ENCODE peak calls at places on chromosomes 1 and 21, in five cellular contexts. One of them, this sample, is unnamed.

GRCh38 chr1:194512957-194513356 is 1326.5 kb upstream of the B3GALT2 start:
- DNase-seq in ovary: no peak
- DNase-seq in CD8-positive, alpha-beta T cell: no peak
- DNase-seq in GM13977: no peak
- DNase-seq in mesothelial cell of epicardium: no peak
- DNase-seq in this sample: no peak

GRCh38 chr1:239719642-239720258 is 333.4 kb downstream of the CHRM3 start:
- DNase-seq in mesothelial cell of epicardium: no peak
- DNase-seq in GM13977: no peak
- DNase-seq in ovary: no peak
- DNase-seq in CD8-positive, alpha-beta T cell: peak
- DNase-seq in this sample: no peak

GRCh38 chr1:90821152-90821792 is 104.2 kb upstream of the BARHL2 start:
- DNase-seq in CD8-positive, alpha-beta T cell: no peak
- DNase-seq in ovary: no peak
- DNase-seq in mesothelial cell of epicardium: no peak
- DNase-seq in GM13977: no peak
- DNase-seq in this sample: no peak

GRCh38 chr1:67190410-67190809 is 24.2 kb downstream of the IL23R start:
- DNase-seq in ovary: no peak
- DNase-seq in GM13977: no peak
- DNase-seq in mesothelial cell of epicardium: no peak
- DNase-seq in CD8-positive, alpha-beta T cell: no peak
- DNase-seq in this sample: no peak

GRCh38 chr1:206438554-206438953 is 31.7 kb upstream of the IKBKE start:
- DNase-seq in CD8-positive, alpha-beta T cell: no peak
- DNase-seq in mesothelial cell of epicardium: no peak
- DNase-seq in ovary: no peak
- DNase-seq in GM13977: no peak
- DNase-seq in this sample: no peak

GRCh38 chr1:150564051-150564991 is 15.1 kb downstream of the MCL1 start:
- DNase-seq in CD8-positive, alpha-beta T cell: no peak
- DNase-seq in GM13977: no peak
- DNase-seq in ovary: peak
- DNase-seq in mesothelial cell of epicardium: no peak
- DNase-seq in this sample: no peak

GRCh38 chr1:61190476-61191067 is 108.2 kb downstream of the NFIA start:
- DNase-seq in ovary: no peak
- DNase-seq in CD8-positive, alpha-beta T cell: no peak
- DNase-seq in GM13977: no peak
- DNase-seq in mesothelial cell of epicardium: no peak
- DNase-seq in this sample: no peak

GRCh38 chr1:79460773-79461436 is 454.4 kb upstream of the ADGRL4 start:
- DNase-seq in CD8-positive, alpha-beta T cell: no peak
- DNase-seq in mesothelial cell of epicardium: no peak
- DNase-seq in GM13977: peak
- DNase-seq in ovary: no peak
- DNase-seq in this sample: no peak

GRCh38 chr1:53147171-53147570 is 4.7 kb upstream of the SLC1A7 start:
- DNase-seq in CD8-positive, alpha-beta T cell: no peak
- DNase-seq in ovary: no peak
- DNase-seq in mesothelial cell of epicardium: no peak
- DNase-seq in GM13977: no peak
- DNase-seq in this sample: no peak

GRCh38 chr1:193614817-193615216 is 428.4 kb upstream of the B3GALT2 start:
- DNase-seq in GM13977: peak
- DNase-seq in CD8-positive, alpha-beta T cell: no peak
- DNase-seq in ovary: no peak
- DNase-seq in mesothelial cell of epicardium: no peak
- DNase-seq in this sample: no peak

GRCh38 chr1:181016563-181016962 is 6.1 kb downstream of the STX6 start:
- DNase-seq in GM13977: no peak
- DNase-seq in mesothelial cell of epicardium: no peak
- DNase-seq in ovary: no peak
- DNase-seq in CD8-positive, alpha-beta T cell: no peak
- DNase-seq in this sample: no peak

GRCh38 chr21:44702973-44703730 is 6.2 kb downstream of the KRTAP10-12 start:
- DNase-seq in GM13977: peak
- DNase-seq in ovary: no peak
- DNase-seq in mesothelial cell of epicardium: peak
- DNase-seq in CD8-positive, alpha-beta T cell: no peak
- DNase-seq in this sample: no peak

GRCh38 chr1:36953061-36953460 is 81.3 kb downstream of the GRIK3 start:
- DNase-seq in ovary: no peak
- DNase-seq in CD8-positive, alpha-beta T cell: no peak
- DNase-seq in GM13977: no peak
- DNase-seq in mesothelial cell of epicardium: no peak
- DNase-seq in this sample: no peak

GRCh38 chr1:206803221-206803730 is 31.0 kb upstream of the IL10 start:
- DNase-seq in mesothelial cell of epicardium: no peak
- DNase-seq in CD8-positive, alpha-beta T cell: peak
- DNase-seq in ovary: no peak
- DNase-seq in GM13977: peak
- DNase-seq in this sample: no peak

GRCh38 chr1:61642475-61643232 is 82.3 kb downstream of the TM2D1 start:
- DNase-seq in ovary: no peak
- DNase-seq in mesothelial cell of epicardium: no peak
- DNase-seq in GM13977: no peak
- DNase-seq in CD8-positive, alpha-beta T cell: no peak
- DNase-seq in this sample: no peak

GRCh38 chr1:94300731-94301130 is 63.3 kb upstream of the ARHGAP29 start:
- DNase-seq in CD8-positive, alpha-beta T cell: no peak
- DNase-seq in ovary: no peak
- DNase-seq in GM13977: no peak
- DNase-seq in mesothelial cell of epicardium: no peak
- DNase-seq in this sample: no peak

GRCh38 chr1:228735871-228736586 is 750 bp downstream of the RHOU start:
- DNase-seq in ovary: peak
- DNase-seq in mesothelial cell of epicardium: peak
- DNase-seq in CD8-positive, alpha-beta T cell: peak
- DNase-seq in GM13977: no peak
- DNase-seq in this sample: no peak

GRCh38 chr1:101365881-101366280 is 129.1 kb downstream of the S1PR1 start:
- DNase-seq in GM13977: no peak
- DNase-seq in ovary: no peak
- DNase-seq in CD8-positive, alpha-beta T cell: no peak
- DNase-seq in mesothelial cell of epicardium: no peak
- DNase-seq in this sample: no peak

GRCh38 chr1:222582099-222582774 is 7.5 kb downstream of the TAF1A start:
- DNase-seq in ovary: no peak
- DNase-seq in mesothelial cell of epicardium: no peak
- DNase-seq in CD8-positive, alpha-beta T cell: no peak
- DNase-seq in GM13977: peak
- DNase-seq in this sample: no peak

GRCh38 chr21:45363921-45364463 is 41.0 kb upstream of the COL18A1 start:
- DNase-seq in mesothelial cell of epicardium: no peak
- DNase-seq in CD8-positive, alpha-beta T cell: no peak
- DNase-seq in GM13977: peak
- DNase-seq in ovary: peak
- DNase-seq in this sample: peak

GRCh38 chr21:38913120-38913975 is 107.6 kb downstream of the ETS2 start:
- DNase-seq in ovary: peak
- DNase-seq in GM13977: no peak
- DNase-seq in CD8-positive, alpha-beta T cell: no peak
- DNase-seq in mesothelial cell of epicardium: peak
- DNase-seq in this sample: no peak

GRCh38 chr1:34332996-34333395 is 156.3 kb downstream of the C1orf94 start:
- DNase-seq in CD8-positive, alpha-beta T cell: no peak
- DNase-seq in ovary: no peak
- DNase-seq in GM13977: no peak
- DNase-seq in mesothelial cell of epicardium: no peak
- DNase-seq in this sample: no peak

GRCh38 chr1:58931024-58931423 is 147.2 kb upstream of the JUN start:
- DNase-seq in ovary: no peak
- DNase-seq in CD8-positive, alpha-beta T cell: no peak
- DNase-seq in GM13977: no peak
- DNase-seq in mesothelial cell of epicardium: no peak
- DNase-seq in this sample: no peak

GRCh38 chr21:41229527-41230248 is 61.7 kb downstream of the BACE2 start:
- DNase-seq in GM13977: no peak
- DNase-seq in ovary: no peak
- DNase-seq in CD8-positive, alpha-beta T cell: no peak
- DNase-seq in mesothelial cell of epicardium: no peak
- DNase-seq in this sample: no peak

GRCh38 chr1:90944006-90944405 is 77.8 kb downstream of the ZNF644 start:
- DNase-seq in CD8-positive, alpha-beta T cell: no peak
- DNase-seq in ovary: no peak
- DNase-seq in mesothelial cell of epicardium: no peak
- DNase-seq in GM13977: no peak
- DNase-seq in this sample: no peak

GRCh38 chr1:59833991-59834390 is 19.2 kb downstream of the HOOK1 start:
- DNase-seq in mesothelial cell of epicardium: no peak
- DNase-seq in CD8-positive, alpha-beta T cell: no peak
- DNase-seq in GM13977: no peak
- DNase-seq in ovary: no peak
- DNase-seq in this sample: no peak

GRCh38 chr1:226565476-226565875 is 16.9 kb downstream of the STUM start:
- DNase-seq in ovary: no peak
- DNase-seq in mesothelial cell of epicardium: no peak
- DNase-seq in GM13977: no peak
- DNase-seq in CD8-positive, alpha-beta T cell: no peak
- DNase-seq in this sample: no peak

GRCh38 chr1:54270543-54270942 is 70.6 kb downstream of the MRPL37 start:
- DNase-seq in GM13977: no peak
- DNase-seq in CD8-positive, alpha-beta T cell: peak
- DNase-seq in mesothelial cell of epicardium: no peak
- DNase-seq in ovary: no peak
- DNase-seq in this sample: no peak

GRCh38 chr1:184300446-184300845 is 86.4 kb upstream of the C1orf21 start:
- DNase-seq in ovary: no peak
- DNase-seq in CD8-positive, alpha-beta T cell: no peak
- DNase-seq in GM13977: no peak
- DNase-seq in mesothelial cell of epicardium: no peak
- DNase-seq in this sample: no peak

GRCh38 chr1:87120779-87121178 is 206.3 kb downstream of the HS2ST1 start:
- DNase-seq in ovary: no peak
- DNase-seq in mesothelial cell of epicardium: no peak
- DNase-seq in GM13977: no peak
- DNase-seq in CD8-positive, alpha-beta T cell: no peak
- DNase-seq in this sample: no peak

GRCh38 chr1:30569384-30569783 is 154.0 kb downstream of the MATN1 start:
- DNase-seq in GM13977: no peak
- DNase-seq in mesothelial cell of epicardium: no peak
- DNase-seq in CD8-positive, alpha-beta T cell: no peak
- DNase-seq in ovary: no peak
- DNase-seq in this sample: no peak

GRCh38 chr1:30571380-30571779 is 152.0 kb downstream of the MATN1 start:
- DNase-seq in ovary: no peak
- DNase-seq in GM13977: peak
- DNase-seq in CD8-positive, alpha-beta T cell: no peak
- DNase-seq in mesothelial cell of epicardium: no peak
- DNase-seq in this sample: no peak

GRCh38 chr1:30575066-30575465 is 148.3 kb downstream of the MATN1 start:
- DNase-seq in GM13977: no peak
- DNase-seq in mesothelial cell of epicardium: no peak
- DNase-seq in ovary: no peak
- DNase-seq in CD8-positive, alpha-beta T cell: no peak
- DNase-seq in this sample: no peak

GRCh38 chr1:30572192-30572591 is 151.2 kb downstream of the MATN1 start:
- DNase-seq in CD8-positive, alpha-beta T cell: no peak
- DNase-seq in mesothelial cell of epicardium: no peak
- DNase-seq in GM13977: no peak
- DNase-seq in ovary: no peak
- DNase-seq in this sample: no peak
- TF ChIP-seq CTCF in CD8-positive, alpha-beta T cell: no peak
- TF ChIP-seq CTCF in mesothelial cell of epicardium: no peak
- TF ChIP-seq CTCF in GM13977: no peak
- TF ChIP-seq CTCF in ovary: no peak
- TF ChIP-seq CTCF in this sample: no peak

DNA sequence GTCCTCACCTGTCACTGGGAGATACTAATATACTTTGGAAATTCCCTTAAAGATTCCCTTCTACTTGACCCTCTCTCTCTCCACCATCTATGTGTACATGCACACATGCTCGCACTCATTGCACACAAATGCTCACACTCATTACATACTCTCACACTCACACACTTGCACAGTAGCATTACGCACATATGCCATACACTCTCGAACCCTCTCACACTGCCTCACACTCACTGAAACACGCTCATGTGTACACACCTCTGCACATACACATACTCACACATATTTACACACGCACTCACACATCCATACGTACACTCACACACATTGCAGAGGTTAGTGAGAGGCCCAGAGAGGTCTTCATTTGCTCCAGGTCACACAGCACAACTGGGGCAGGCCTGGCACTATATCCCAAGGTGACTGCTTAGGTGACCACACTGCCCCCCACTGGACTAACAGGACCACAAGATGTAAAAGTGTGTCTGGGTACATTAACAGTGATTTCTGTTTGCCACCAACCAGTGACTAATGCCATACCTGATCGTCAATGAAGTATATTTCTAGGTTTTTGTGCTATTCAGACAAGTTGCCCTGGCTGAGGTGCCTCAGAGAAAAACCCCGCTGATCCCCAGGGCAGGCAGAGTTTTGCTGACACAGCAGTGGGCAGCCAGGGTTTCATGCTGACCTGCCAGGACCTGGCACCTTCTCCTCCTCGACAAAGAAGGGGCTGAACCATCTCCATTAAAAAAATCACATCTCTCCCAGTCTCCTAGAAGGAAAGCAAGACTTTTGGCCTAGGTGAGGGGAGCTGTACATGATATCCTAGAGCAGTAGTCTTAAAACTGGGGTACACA is 28.5 kb upstream of the CAMK1G start:
- DNase-seq in CD8-positive, alpha-beta T cell: no peak
- DNase-seq in mesothelial cell of epicardium: no peak
- DNase-seq in GM13977: no peak
- DNase-seq in ovary: no peak
- DNase-seq in this sample: no peak
- TF ChIP-seq CTCF in CD8-positive, alpha-beta T cell: no peak
- TF ChIP-seq CTCF in mesothelial cell of epicardium: no peak
- TF ChIP-seq CTCF in GM13977: peak
- TF ChIP-seq CTCF in ovary: no peak
- TF ChIP-seq CTCF in this sample: no peak

GRCh38 chr1:117970251-117970650 is 40.7 kb downstream of the WDR3 start:
- DNase-seq in mesothelial cell of epicardium: no peak
- DNase-seq in GM13977: no peak
- DNase-seq in ovary: no peak
- DNase-seq in CD8-positive, alpha-beta T cell: no peak
- DNase-seq in this sample: no peak

GRCh38 chr1:117967900-117968299 is 38.4 kb downstream of the WDR3 start:
- DNase-seq in GM13977: no peak
- DNase-seq in ovary: no peak
- DNase-seq in mesothelial cell of epicardium: no peak
- DNase-seq in CD8-positive, alpha-beta T cell: no peak
- DNase-seq in this sample: no peak

GRCh38 chr1:117964290-117965038 is 34.9 kb downstream of the WDR3 start:
- DNase-seq in ovary: no peak
- DNase-seq in CD8-positive, alpha-beta T cell: no peak
- DNase-seq in mesothelial cell of epicardium: no peak
- DNase-seq in GM13977: no peak
- DNase-seq in this sample: no peak

GRCh38 chr1:117971777-117972176 is 42.2 kb downstream of the WDR3 start:
- DNase-seq in mesothelial cell of epicardium: no peak
- DNase-seq in CD8-positive, alpha-beta T cell: no peak
- DNase-seq in GM13977: no peak
- DNase-seq in ovary: no peak
- DNase-seq in this sample: no peak

GRCh38 chr1:117967472-117967871 is 37.9 kb downstream of the WDR3 start:
- DNase-seq in ovary: no peak
- DNase-seq in mesothelial cell of epicardium: no peak
- DNase-seq in CD8-positive, alpha-beta T cell: no peak
- DNase-seq in GM13977: no peak
- DNase-seq in this sample: no peak
- TF ChIP-seq CTCF in ovary: no peak
- TF ChIP-seq CTCF in mesothelial cell of epicardium: peak
- TF ChIP-seq CTCF in CD8-positive, alpha-beta T cell: no peak
- TF ChIP-seq CTCF in GM13977: no peak
- TF ChIP-seq CTCF in this sample: no peak

GRCh38 chr1:200535605-200536004 is 84.9 kb downstream of the KIF14 start:
- DNase-seq in ovary: no peak
- DNase-seq in CD8-positive, alpha-beta T cell: peak
- DNase-seq in GM13977: peak
- DNase-seq in mesothelial cell of epicardium: no peak
- DNase-seq in this sample: no peak
- TF ChIP-seq CTCF in ovary: no peak
- TF ChIP-seq CTCF in CD8-positive, alpha-beta T cell: no peak
- TF ChIP-seq CTCF in GM13977: peak
- TF ChIP-seq CTCF in mesothelial cell of epicardium: no peak
- TF ChIP-seq CTCF in this sample: peak